ENCODE peak calls at places on chromosome 22, in nine cellular contexts. One of them, this sample, is unnamed. For H3K4me1, the result is how much of the 10 kb centered on the place peaks cover.

GRCh38 chr22:17918840-17919239 is 105.5 kb downstream of the MICAL3 start:
- DNase-seq in pancreas: no peak
- DNase-seq in PC-3: peak
- DNase-seq in adipocyte: no peak
- DNase-seq in cardiac muscle cell: no peak
- DNase-seq in A549: no peak
- DNase-seq in left ventricle myocardium inferior: no peak
- DNase-seq in GM23248: peak
- DNase-seq in Panc1: no peak
- DNase-seq in this sample: no peak

GRCh38 chr22:27668828-27669797 is 132.4 kb downstream of the MN1 start:
- DNase-seq in pancreas: no peak
- DNase-seq in PC-3: peak
- DNase-seq in adipocyte: no peak
- DNase-seq in cardiac muscle cell: peak
- DNase-seq in A549: peak
- DNase-seq in left ventricle myocardium inferior: peak
- DNase-seq in GM23248: peak
- DNase-seq in Panc1: no peak
- DNase-seq in this sample: no peak

GRCh38 chr22:22091400-22091878 is 108.9 kb upstream of the TOP3B start:
- DNase-seq in pancreas: no peak
- DNase-seq in PC-3: no peak
- DNase-seq in adipocyte: no peak
- DNase-seq in cardiac muscle cell: no peak
- DNase-seq in A549: no peak
- DNase-seq in left ventricle myocardium inferior: no peak
- DNase-seq in GM23248: no peak
- DNase-seq in Panc1: no peak
- DNase-seq in this sample: no peak

GRCh38 chr22:45263790-45264269 is 20.9 kb upstream of the UPK3A start:
- DNase-seq in pancreas: peak
- DNase-seq in PC-3: no peak
- DNase-seq in adipocyte: peak
- DNase-seq in cardiac muscle cell: peak
- DNase-seq in A549: peak
- DNase-seq in left ventricle myocardium inferior: peak
- DNase-seq in GM23248: peak
- DNase-seq in Panc1: peak
- DNase-seq in this sample: peak

GRCh38 chr22:47356433-47357011 is 594.1 kb downstream of the TBC1D22A start:
- DNase-seq in pancreas: no peak
- DNase-seq in PC-3: no peak
- DNase-seq in adipocyte: no peak
- DNase-seq in cardiac muscle cell: no peak
- DNase-seq in A549: no peak
- DNase-seq in left ventricle myocardium inferior: no peak
- DNase-seq in GM23248: no peak
- DNase-seq in Panc1: no peak
- DNase-seq in this sample: no peak

GRCh38 chr22:48951836-48952235 is 875.8 kb downstream of the BRD1 start:
- DNase-seq in pancreas: no peak
- DNase-seq in PC-3: no peak
- DNase-seq in adipocyte: no peak
- DNase-seq in cardiac muscle cell: no peak
- DNase-seq in A549: no peak
- DNase-seq in left ventricle myocardium inferior: no peak
- DNase-seq in GM23248: no peak
- DNase-seq in Panc1: no peak
- DNase-seq in this sample: no peak

GRCh38 chr22:27238935-27239510 is 562.5 kb downstream of the MN1 start:
- DNase-seq in pancreas: peak
- DNase-seq in PC-3: peak
- DNase-seq in adipocyte: peak
- DNase-seq in cardiac muscle cell: peak
- DNase-seq in A549: peak
- DNase-seq in left ventricle myocardium inferior: peak
- DNase-seq in GM23248: peak
- DNase-seq in Panc1: no peak
- DNase-seq in this sample: no peak

GRCh38 chr22:26893034-26893710 is 235.8 kb downstream of the MIAT start:
- DNase-seq in pancreas: no peak
- DNase-seq in PC-3: no peak
- DNase-seq in adipocyte: no peak
- DNase-seq in cardiac muscle cell: no peak
- DNase-seq in A549: no peak
- DNase-seq in left ventricle myocardium inferior: no peak
- DNase-seq in GM23248: peak
- DNase-seq in Panc1: no peak
- DNase-seq in this sample: peak

GRCh38 chr22:29143848-29144785 is 61.6 kb upstream of the EMID1 start:
- DNase-seq in pancreas: no peak
- DNase-seq in PC-3: no peak
- DNase-seq in adipocyte: no peak
- DNase-seq in cardiac muscle cell: no peak
- DNase-seq in A549: no peak
- DNase-seq in left ventricle myocardium inferior: no peak
- DNase-seq in GM23248: no peak
- DNase-seq in Panc1: no peak
- DNase-seq in this sample: no peak

GRCh38 chr22:26139320-26139719 is 29.9 kb upstream of the SEZ6L start:
- DNase-seq in pancreas: peak
- DNase-seq in PC-3: no peak
- DNase-seq in adipocyte: no peak
- DNase-seq in cardiac muscle cell: no peak
- DNase-seq in A549: no peak
- DNase-seq in left ventricle myocardium inferior: no peak
- DNase-seq in GM23248: no peak
- DNase-seq in Panc1: no peak
- DNase-seq in this sample: no peak

GRCh38 chr22:23938328-23939016 is 22.5 kb downstream of the GSTT2B start:
- DNase-seq in pancreas: no peak
- DNase-seq in PC-3: no peak
- DNase-seq in adipocyte: no peak
- DNase-seq in cardiac muscle cell: no peak
- DNase-seq in A549: no peak
- DNase-seq in left ventricle myocardium inferior: no peak
- DNase-seq in GM23248: no peak
- DNase-seq in Panc1: no peak
- DNase-seq in this sample: peak

GRCh38 chr22:23939017-23939357 is 22.0 kb downstream of the GSTT2B start:
- DNase-seq in pancreas: no peak
- DNase-seq in PC-3: no peak
- DNase-seq in adipocyte: no peak
- DNase-seq in cardiac muscle cell: no peak
- DNase-seq in A549: no peak
- DNase-seq in left ventricle myocardium inferior: no peak
- DNase-seq in GM23248: no peak
- DNase-seq in Panc1: no peak
- DNase-seq in this sample: no peak
- H3K4me1 ChIP-seq in pancreas: under half
- H3K4me1 ChIP-seq in PC-3: under half
- H3K4me1 ChIP-seq in adipocyte: under half
- H3K4me1 ChIP-seq in cardiac muscle cell: under half
- H3K4me1 ChIP-seq in A549: under half
- H3K4me1 ChIP-seq in left ventricle myocardium inferior: under half
- H3K4me1 ChIP-seq in GM23248: under half
- H3K4me1 ChIP-seq in Panc1: under half
- H3K4me1 ChIP-seq in this sample: under half

DNA sequence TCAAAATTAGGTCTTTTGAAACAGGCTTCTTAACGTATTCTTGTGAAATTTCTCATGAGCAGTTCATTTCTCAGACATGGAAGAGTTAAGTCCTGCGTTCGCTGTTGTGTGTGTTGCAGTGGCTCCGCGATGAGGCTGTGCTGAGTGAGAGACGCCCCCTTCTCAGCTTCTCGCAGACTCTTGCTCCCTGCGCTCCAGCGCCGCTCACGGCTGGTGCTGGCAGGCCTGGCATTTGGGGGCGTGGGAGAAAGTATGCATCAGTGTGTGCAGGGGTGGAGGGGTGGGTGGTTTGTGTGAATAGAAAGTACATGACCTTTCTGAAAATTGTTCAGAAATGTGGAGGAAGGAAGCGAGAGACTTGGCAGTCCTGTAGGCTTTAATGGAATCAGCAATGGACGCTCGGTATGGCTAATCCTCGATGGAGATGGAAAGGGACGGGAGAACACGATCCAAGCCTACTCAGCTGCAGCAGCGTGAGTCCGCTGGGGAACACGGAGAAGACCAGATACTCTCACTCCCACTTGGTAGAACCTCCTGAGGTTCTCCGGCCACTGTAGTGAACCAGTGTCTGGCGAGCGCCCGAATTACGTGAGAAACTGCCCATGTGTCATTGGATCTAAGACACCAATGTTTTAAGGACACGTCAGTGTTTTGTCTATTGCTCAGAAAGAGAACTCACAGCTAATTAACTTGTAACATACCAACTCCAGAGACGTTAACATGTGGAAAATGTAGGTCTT is 5.9 kb downstream of the TAB1 start:
- DNase-seq in pancreas: no peak
- DNase-seq in PC-3: no peak
- DNase-seq in adipocyte: peak
- DNase-seq in cardiac muscle cell: peak
- DNase-seq in A549: no peak
- DNase-seq in left ventricle myocardium inferior: no peak
- DNase-seq in GM23248: peak
- DNase-seq in Panc1: no peak
- DNase-seq in this sample: no peak
- H3K4me1 ChIP-seq in pancreas: under half
- H3K4me1 ChIP-seq in PC-3: under half
- H3K4me1 ChIP-seq in adipocyte: half or more
- H3K4me1 ChIP-seq in cardiac muscle cell: under half
- H3K4me1 ChIP-seq in A549: under half
- H3K4me1 ChIP-seq in left ventricle myocardium inferior: under half
- H3K4me1 ChIP-seq in GM23248: under half
- H3K4me1 ChIP-seq in Panc1: under half
- H3K4me1 ChIP-seq in this sample: under half

GRCh38 chr22:31495343-31495742 is 993 bp upstream of the SFI1 start:
- DNase-seq in pancreas: no peak
- DNase-seq in PC-3: no peak
- DNase-seq in adipocyte: no peak
- DNase-seq in cardiac muscle cell: no peak
- DNase-seq in A549: no peak
- DNase-seq in left ventricle myocardium inferior: no peak
- DNase-seq in GM23248: no peak
- DNase-seq in Panc1: no peak
- DNase-seq in this sample: no peak
- H3K4me1 ChIP-seq in pancreas: under half
- H3K4me1 ChIP-seq in PC-3: under half
- H3K4me1 ChIP-seq in adipocyte: under half
- H3K4me1 ChIP-seq in cardiac muscle cell: under half
- H3K4me1 ChIP-seq in A549: under half
- H3K4me1 ChIP-seq in left ventricle myocardium inferior: half or more
- H3K4me1 ChIP-seq in GM23248: under half
- H3K4me1 ChIP-seq in Panc1: under half
- H3K4me1 ChIP-seq in this sample: under half

DNA sequence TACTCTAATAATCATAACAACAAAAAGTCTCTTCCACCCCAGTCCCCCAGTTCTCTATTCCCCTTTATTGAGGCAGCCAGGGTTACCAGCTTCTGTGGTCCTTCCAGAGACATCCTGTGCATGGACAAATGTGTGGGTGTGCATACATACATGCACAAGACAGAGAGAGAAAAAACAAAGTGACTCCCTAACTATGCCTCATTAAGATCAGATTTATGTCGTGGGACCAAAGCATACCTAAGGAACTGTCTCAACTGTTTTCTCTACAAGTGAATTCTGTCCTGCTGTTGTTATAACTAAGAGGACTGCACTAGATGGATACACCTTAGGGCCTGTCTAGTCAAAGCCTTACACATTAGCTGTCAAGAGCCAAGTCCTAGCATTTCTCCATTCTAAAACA is 106.7 kb downstream of the MRTFA start:
- DNase-seq in pancreas: no peak
- DNase-seq in PC-3: no peak
- DNase-seq in adipocyte: no peak
- DNase-seq in cardiac muscle cell: no peak
- DNase-seq in A549: no peak
- DNase-seq in left ventricle myocardium inferior: no peak
- DNase-seq in GM23248: peak
- DNase-seq in Panc1: no peak
- DNase-seq in this sample: no peak
- H3K4me1 ChIP-seq in pancreas: under half
- H3K4me1 ChIP-seq in PC-3: under half
- H3K4me1 ChIP-seq in adipocyte: under half
- H3K4me1 ChIP-seq in cardiac muscle cell: under half
- H3K4me1 ChIP-seq in A549: half or more
- H3K4me1 ChIP-seq in left ventricle myocardium inferior: under half
- H3K4me1 ChIP-seq in GM23248: half or more
- H3K4me1 ChIP-seq in Panc1: under half
- H3K4me1 ChIP-seq in this sample: under half

GRCh38 chr22:50192056-50192824 is 6.5 kb downstream of the TRABD start:
- DNase-seq in pancreas: peak
- DNase-seq in PC-3: peak
- DNase-seq in adipocyte: no peak
- DNase-seq in cardiac muscle cell: no peak
- DNase-seq in A549: no peak
- DNase-seq in left ventricle myocardium inferior: no peak
- DNase-seq in GM23248: peak
- DNase-seq in Panc1: no peak
- DNase-seq in this sample: peak

GRCh38 chr22:50193621-50194020 is 7.2 kb upstream of the SELENOO start:
- DNase-seq in pancreas: peak
- DNase-seq in PC-3: no peak
- DNase-seq in adipocyte: no peak
- DNase-seq in cardiac muscle cell: no peak
- DNase-seq in A549: no peak
- DNase-seq in left ventricle myocardium inferior: no peak
- DNase-seq in GM23248: no peak
- DNase-seq in Panc1: no peak
- DNase-seq in this sample: peak

GRCh38 chr22:50191041-50191740 is 5.5 kb downstream of the TRABD start:
- DNase-seq in pancreas: peak
- DNase-seq in PC-3: no peak
- DNase-seq in adipocyte: peak
- DNase-seq in cardiac muscle cell: no peak
- DNase-seq in A549: no peak
- DNase-seq in left ventricle myocardium inferior: no peak
- DNase-seq in GM23248: no peak
- DNase-seq in Panc1: no peak
- DNase-seq in this sample: no peak

GRCh38 chr22:50194037-50194809 is 6.6 kb upstream of the SELENOO start:
- DNase-seq in pancreas: peak
- DNase-seq in PC-3: no peak
- DNase-seq in adipocyte: no peak
- DNase-seq in cardiac muscle cell: no peak
- DNase-seq in A549: no peak
- DNase-seq in left ventricle myocardium inferior: no peak
- DNase-seq in GM23248: no peak
- DNase-seq in Panc1: no peak
- DNase-seq in this sample: peak

GRCh38 chr22:50192825-50193204 is 7.1 kb downstream of the TRABD start:
- DNase-seq in pancreas: peak
- DNase-seq in PC-3: no peak
- DNase-seq in adipocyte: no peak
- DNase-seq in cardiac muscle cell: no peak
- DNase-seq in A549: no peak
- DNase-seq in left ventricle myocardium inferior: no peak
- DNase-seq in GM23248: no peak
- DNase-seq in Panc1: no peak
- DNase-seq in this sample: no peak
- H3K4me1 ChIP-seq in pancreas: under half
- H3K4me1 ChIP-seq in PC-3: under half
- H3K4me1 ChIP-seq in adipocyte: under half
- H3K4me1 ChIP-seq in cardiac muscle cell: under half
- H3K4me1 ChIP-seq in A549: under half
- H3K4me1 ChIP-seq in left ventricle myocardium inferior: under half
- H3K4me1 ChIP-seq in GM23248: under half
- H3K4me1 ChIP-seq in Panc1: under half
- H3K4me1 ChIP-seq in this sample: under half

GRCh38 chr22:39149915-39150847 is 2.3 kb downstream of the CBX7 start:
- DNase-seq in pancreas: no peak
- DNase-seq in PC-3: no peak
- DNase-seq in adipocyte: no peak
- DNase-seq in cardiac muscle cell: no peak
- DNase-seq in A549: no peak
- DNase-seq in left ventricle myocardium inferior: no peak
- DNase-seq in GM23248: no peak
- DNase-seq in Panc1: no peak
- DNase-seq in this sample: no peak
- H3K4me1 ChIP-seq in pancreas: under half
- H3K4me1 ChIP-seq in PC-3: under half
- H3K4me1 ChIP-seq in adipocyte: under half
- H3K4me1 ChIP-seq in cardiac muscle cell: under half
- H3K4me1 ChIP-seq in A549: under half
- H3K4me1 ChIP-seq in left ventricle myocardium inferior: half or more
- H3K4me1 ChIP-seq in GM23248: under half
- H3K4me1 ChIP-seq in Panc1: under half
- H3K4me1 ChIP-seq in this sample: under half

This sample was measured in upper lobe of left lung.